ENCODE peak calls at places on chromosomes 11 and 22, in five cellular contexts. Y is fibroblast of lung, U is IMR-90, O is colonic mucosa, G is mammary epithelial cell. H is an unnamed sample.

GRCh38 chr11:120547871-120548681 is 36.5 kb downstream of the GRIK4 start:
- DNase-seq in Y (peak; percentile 97), U (peak; percentile 98), O (peak; percentile 71), G (peak; percentile 84), H (peak; percentile 53)

GRCh38 chr22:47125603-47126002 is 363.2 kb downstream of the TBC1D22A start:
- DNase-seq in Y (no peak), U (no peak), O (no peak), G (no peak), H (no peak)

GRCh38 chr11:624705-625635 is at the start of gene CDHR5:
- DNase-seq in Y (no peak), U (no peak), O (peak; percentile 86), G (no peak), H (no peak)

GRCh38 chr11:62298975-62299374 is at the start of gene SCGB1D4:
- DNase-seq in Y (no peak), U (no peak), O (no peak), G (no peak), H (no peak)

GRCh38 chr11:4826425-4826824 is 5.3 kb downstream of the OR51F2 start:
- DNase-seq in Y (peak; percentile 12), U (peak; percentile 44), O (no peak), G (no peak), H (peak; percentile 4)

GRCh38 chr22:24380220-24381218 is 46.9 kb upstream of the ADORA2A start:
- DNase-seq in Y (no peak), U (no peak), O (no peak), G (no peak), H (no peak)

GRCh38 chr11:45919276-45919675 is 1.6 kb upstream of the PEX16 start:
- DNase-seq in Y (no peak), U (no peak), O (no peak), G (no peak), H (no peak)

GRCh38 chr22:26516503-26516902 is 4.2 kb upstream of the TFIP11 start:
- DNase-seq in Y (no peak), U (no peak), O (no peak), G (no peak), H (no peak)

GRCh38 chr11:107549253-107549953 is 16.1 kb downstream of the ALKBH8 start:
- DNase-seq in Y (no peak), U (peak; percentile 51), O (peak; percentile 23), G (peak; percentile 27), H (peak; percentile 63)

GRCh38 chr11:103631841-103632240 is 404.6 kb upstream of the DDI1 start:
- DNase-seq in Y (no peak), U (no peak), O (no peak), G (no peak), H (no peak)

GRCh38 chr11:133951484-133952198 is 5.1 kb downstream of the IGSF9B start:
- DNase-seq in Y (peak; percentile 63), U (peak; percentile 4), O (no peak), G (no peak), H (peak; percentile 59)

GRCh38 chr22:29992341-29993275 is 87.7 kb upstream of the HORMAD2 start:
- DNase-seq in Y (peak; percentile 68), U (peak; percentile 13), O (no peak), G (peak; percentile 90), H (no peak)

GRCh38 chr22:42236268-42236667 is 34.2 kb downstream of the TCF20 start:
- DNase-seq in Y (no peak), U (no peak), O (no peak), G (no peak), H (peak; percentile 54)

GRCh38 chr22:27137809-27138400 is 480.5 kb downstream of the MIAT start:
- DNase-seq in Y (peak; percentile 44), U (no peak), O (no peak), G (no peak), H (peak; percentile 26)

GRCh38 chr11:27563201-27563600 is 56.6 kb upstream of the LIN7C start:
- DNase-seq in Y (peak; percentile 82), U (peak; percentile 78), O (no peak), G (no peak), H (no peak)

GRCh38 chr11:128891410-128891861 is 280 bp downstream of the KCNJ5 start:
- DNase-seq in Y (no peak), U (no peak), O (no peak), G (peak; percentile 12), H (no peak)

GRCh38 chr11:123202155-123202714 is 7.2 kb upstream of the CLMP start:
- DNase-seq in Y (peak; percentile 51), U (peak; percentile 64), O (no peak), G (no peak), H (peak; percentile 52)

GRCh38 chr22:44448271-44448780 is 49.7 kb downstream of the RTL6 start:
- DNase-seq in Y (peak; percentile 97), U (peak; percentile 94), O (no peak), G (peak; percentile 88), H (no peak)

GRCh38 chr11:78727816-78728215 is 153.2 kb upstream of the NARS2 start:
- DNase-seq in Y (no peak), U (no peak), O (no peak), G (no peak), H (no peak)

GRCh38 chr11:103929168-103929903 is 107.1 kb upstream of the DDI1 start:
- DNase-seq in Y (no peak), U (no peak), O (no peak), G (no peak), H (no peak)

GRCh38 chr11:93921695-93922468 is 71.5 kb upstream of the VSTM5 start:
- DNase-seq in Y (peak; percentile 64), U (peak; percentile 72), O (peak; percentile 48), G (peak; percentile 68), H (peak; percentile 81)

GRCh38 chr22:38710866-38711265 is 5.1 kb downstream of the GTPBP1 start:
- DNase-seq in Y (no peak), U (no peak), O (no peak), G (no peak), H (no peak)

GRCh38 chr11:78313181-78313788 is 104.3 kb downstream of the GAB2 start:
- DNase-seq in Y (peak; percentile 79), U (peak; percentile 79), O (peak; percentile 65), G (peak; percentile 66), H (no peak)

GRCh38 chr11:115466122-115466521 is 38.1 kb downstream of the CADM1 start:
- DNase-seq in Y (no peak), U (no peak), O (no peak), G (no peak), H (no peak)

GRCh38 chr11:3049430-3050243 is 7.6 kb downstream of the CARS1 start:
- DNase-seq in Y (peak; percentile 97), U (peak; percentile 98), O (peak; percentile 60), G (peak; percentile 88), H (no peak)

GRCh38 chr11:59899532-59899931 is 20.9 kb downstream of the OOSP3 start:
- DNase-seq in Y (no peak), U (no peak), O (no peak), G (no peak), H (no peak)

GRCh38 chr22:48477031-48477721 is 1350.5 kb downstream of the BRD1 start:
- DNase-seq in Y (no peak), U (no peak), O (no peak), G (no peak), H (no peak)

GRCh38 chr11:61111060-61111435 is 8.8 kb downstream of the CD5 start:
- DNase-seq in Y (no peak), U (no peak), O (no peak), G (no peak), H (no peak)

GRCh38 chr11:59849129-59849528 is 3.8 kb upstream of the CBLIF start:
- DNase-seq in Y (no peak), U (no peak), O (peak; percentile 58), G (no peak), H (no peak)

GRCh38 chr22:27397036-27397947 is 404.3 kb downstream of the MN1 start:
- DNase-seq in Y (no peak), U (peak; percentile 15), O (no peak), G (no peak), H (no peak)

GRCh38 chr22:50481440-50482106 is at the start of gene ADM2:
- DNase-seq in Y (no peak), U (no peak), O (peak; percentile 67), G (no peak), H (peak; percentile 81)

GRCh38 chr11:15650105-15650938 is 535.6 kb downstream of the INSC start:
- DNase-seq in Y (peak; percentile 87), U (peak; percentile 87), O (peak; percentile 93), G (peak; percentile 88), H (peak; percentile 98)

GRCh38 chr11:88827018-88827676 is 238.6 kb downstream of the GRM5 start:
- DNase-seq in Y (no peak), U (no peak), O (no peak), G (no peak), H (no peak)

GRCh38 chr11:75246673-75247350 is 6.2 kb downstream of the TPBGL start:
- DNase-seq in Y (no peak), U (no peak), O (no peak), G (no peak), H (no peak)
- H3K9ac ChIP-seq in Y (no peak overlapping the region), U (no peak overlapping the region), O (no peak overlapping the region), G (no peak overlapping the region), H (no peak overlapping the region)

DNA sequence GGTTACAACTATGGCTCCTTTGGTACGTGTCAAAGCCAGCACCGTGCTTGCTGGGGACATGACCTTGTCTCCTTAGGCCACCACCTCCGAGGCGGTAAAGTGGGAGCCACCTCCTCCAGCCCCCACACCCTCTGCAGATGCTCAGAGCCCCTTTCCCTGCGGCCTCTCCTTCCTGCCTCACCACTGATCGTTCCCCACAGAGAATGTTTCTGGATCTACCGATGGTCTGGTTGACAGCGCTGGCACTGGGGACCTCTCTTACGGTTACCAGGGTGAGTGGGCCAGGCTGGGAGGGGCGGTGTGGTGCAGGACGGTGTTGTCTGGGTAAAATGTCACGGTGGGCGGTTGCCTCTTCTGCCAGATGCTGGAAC is 8.9 kb downstream of the SIDT2 start:
- DNase-seq in Y (no peak), U (no peak), O (peak; percentile 16), G (no peak), H (no peak)
- H3K4me1 ChIP-seq in Y (no peaks in the 10 kb centered on the region), U (no peaks in the 10 kb centered on the region), O (no peaks in the 10 kb centered on the region), G (no peaks in the 10 kb centered on the region), H (no peaks in the 10 kb centered on the region)

DNA sequence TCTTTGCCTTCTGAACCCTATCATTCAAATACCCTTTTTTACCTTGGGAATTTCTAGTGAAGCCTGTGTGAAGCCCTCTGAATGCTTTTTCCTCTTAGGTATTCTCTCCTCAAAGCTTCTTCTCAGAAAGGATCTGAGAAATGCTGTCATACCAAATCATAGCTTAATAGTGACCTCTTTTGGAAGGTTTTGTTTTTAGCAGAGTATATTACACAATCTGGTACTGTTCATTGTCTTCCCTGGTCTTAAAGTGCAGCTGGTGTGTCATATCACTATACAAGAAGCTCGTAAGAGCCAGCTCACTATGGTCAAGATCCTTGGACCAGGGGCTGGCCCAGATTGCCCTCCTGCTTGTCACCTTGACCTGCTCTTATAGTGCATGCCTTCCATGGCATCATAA is 204.4 kb upstream of the ANO5 start:
- DNase-seq in Y (no peak), U (no peak), O (no peak), G (no peak), H (no peak)
- TF ChIP-seq CTCF in Y (no peak), U (no peak), O (no peak), G (no peak), H (no peak)

DNA sequence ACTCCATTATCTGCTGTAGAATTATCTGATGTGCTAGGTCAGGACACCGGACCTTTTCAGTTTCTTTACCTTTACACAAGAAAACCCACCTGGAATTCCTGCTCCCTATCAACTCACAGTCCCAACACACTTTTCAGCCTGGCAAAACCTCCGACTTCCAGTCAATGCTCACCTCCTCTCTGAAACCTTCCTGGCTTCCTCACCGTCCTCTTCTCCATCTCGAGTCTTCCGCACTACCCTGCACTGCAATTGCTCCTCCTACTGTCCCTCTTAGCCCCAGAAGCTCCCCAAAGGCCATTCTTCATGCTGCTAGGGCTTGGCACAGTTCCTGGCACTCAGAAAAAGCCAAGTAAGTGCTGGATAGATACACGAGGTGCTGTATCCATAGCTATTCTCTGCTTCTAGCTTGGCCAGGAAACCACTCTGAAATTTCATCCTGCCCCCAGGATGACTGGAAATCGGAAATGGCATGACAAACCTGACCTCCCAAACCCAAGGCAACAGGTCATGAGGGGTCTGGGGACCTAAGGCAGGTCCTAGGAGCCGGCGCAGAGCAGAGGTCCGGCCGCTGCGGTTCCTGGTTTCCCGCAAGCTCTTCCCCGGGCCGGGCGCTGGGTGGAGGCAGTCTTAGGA is 702 bp downstream of the SYN3 start:
- DNase-seq in Y (no peak), U (no peak), O (no peak), G (no peak), H (peak; percentile 30)
- H3K9ac ChIP-seq in Y (no peak overlapping the region), U (no peak overlapping the region), O (no peak overlapping the region), G (no peak overlapping the region), H (no peak overlapping the region)